ENCODE peak calls at places on chromosomes 3 and 15, in four cellular contexts. E is CD4-positive, alpha-beta memory T cell; W is brain microvascular endothelial cell; F is A549. Q is an unnamed sample.

GRCh38 chr15:82730022-82730530 is 20.4 kb upstream of the AP3B2 start:
- DNase-seq in E (no peak), W (no peak), F (no peak), Q (no peak)

GRCh38 chr3:21551019-21551418 is 200.0 kb downstream of the ZNF385D start:
- DNase-seq in E (no peak), W (no peak), F (no peak), Q (no peak)

GRCh38 chr3:129723558-129724324 is 117.3 kb upstream of the PLXND1 start:
- DNase-seq in E (no peak), W (peak), F (no peak), Q (no peak)

GRCh38 chr3:117629505-117629904 is 919.9 kb downstream of the TUSC7 start:
- DNase-seq in E (no peak), W (no peak), F (no peak), Q (no peak)

GRCh38 chr3:116815831-116816588 is 106.4 kb downstream of the TUSC7 start:
- DNase-seq in E (no peak), W (no peak), F (no peak), Q (no peak)

GRCh38 chr3:172328282-172328681 is 120.0 kb downstream of the GHSR start:
- DNase-seq in E (no peak), W (no peak), F (no peak), Q (no peak)

GRCh38 chr3:188037116-188037718 is 116.7 kb upstream of the LPP start:
- DNase-seq in E (no peak), W (no peak), F (no peak), Q (no peak)

GRCh38 chr3:44506556-44506955 is 29.1 kb upstream of the ZNF445 start:
- DNase-seq in E (no peak), W (no peak), F (no peak), Q (no peak)

GRCh38 chr15:65394936-65395335 is 17.1 kb upstream of the IGDCC3 start:
- DNase-seq in E (no peak), W (no peak), F (no peak), Q (no peak)

GRCh38 chr3:132432639-132433038 is 15.3 kb downstream of the DNAJC13 start:
- DNase-seq in E (peak), W (peak), F (peak), Q (peak)

GRCh38 chr15:38074029-38074428 is 139.6 kb downstream of the TMCO5A start:
- DNase-seq in E (no peak), W (no peak), F (no peak), Q (no peak)

GRCh38 chr15:30953731-30954378 is 37.6 kb downstream of the MTMR10 start:
- DNase-seq in E (no peak), W (peak), F (peak), Q (peak)

GRCh38 chr15:93378547-93378946 is 289.5 kb upstream of the RGMA start:
- DNase-seq in E (no peak), W (no peak), F (no peak), Q (no peak)

DNA sequence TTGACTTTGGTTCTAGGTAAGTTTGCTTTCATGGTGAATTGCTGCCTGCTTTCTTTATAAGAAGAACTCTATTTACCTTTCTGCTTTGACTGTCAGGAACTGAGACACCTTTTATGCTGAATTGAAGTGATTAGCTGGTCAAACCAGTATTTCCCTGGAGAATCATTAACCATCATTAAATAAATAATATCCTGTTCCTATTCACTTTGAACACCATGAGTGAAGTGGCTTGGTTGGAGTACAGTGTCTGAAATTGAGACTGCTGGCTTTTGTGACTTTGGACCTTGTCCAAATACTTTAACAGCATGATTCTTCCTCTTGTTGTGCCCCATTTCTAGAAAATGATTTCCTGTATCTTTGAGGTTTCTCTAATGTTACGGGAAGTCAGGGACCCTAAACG is 5.6 kb upstream of the TMEM62 start:
- DNase-seq in E (no peak), W (no peak), F (no peak), Q (no peak)
- H3K4me3 ChIP-seq in E (no peak), W (no peak), F (no peak), Q (no peak)

GRCh38 chr3:190125669-190126068 is 5.0 kb upstream of the P3H2 start:
- DNase-seq in E (no peak), W (no peak), F (no peak), Q (no peak)
- H3K4me3 ChIP-seq in E (no peak), W (no peak), F (no peak), Q (no peak)

GRCh38 chr3:185934726-185935464 is 2.9 kb downstream of the TRA2B start:
- DNase-seq in E (no peak), W (no peak), F (no peak), Q (no peak)
- H3K4me3 ChIP-seq in E (peak), W (peak), F (peak), Q (peak)

DNA sequence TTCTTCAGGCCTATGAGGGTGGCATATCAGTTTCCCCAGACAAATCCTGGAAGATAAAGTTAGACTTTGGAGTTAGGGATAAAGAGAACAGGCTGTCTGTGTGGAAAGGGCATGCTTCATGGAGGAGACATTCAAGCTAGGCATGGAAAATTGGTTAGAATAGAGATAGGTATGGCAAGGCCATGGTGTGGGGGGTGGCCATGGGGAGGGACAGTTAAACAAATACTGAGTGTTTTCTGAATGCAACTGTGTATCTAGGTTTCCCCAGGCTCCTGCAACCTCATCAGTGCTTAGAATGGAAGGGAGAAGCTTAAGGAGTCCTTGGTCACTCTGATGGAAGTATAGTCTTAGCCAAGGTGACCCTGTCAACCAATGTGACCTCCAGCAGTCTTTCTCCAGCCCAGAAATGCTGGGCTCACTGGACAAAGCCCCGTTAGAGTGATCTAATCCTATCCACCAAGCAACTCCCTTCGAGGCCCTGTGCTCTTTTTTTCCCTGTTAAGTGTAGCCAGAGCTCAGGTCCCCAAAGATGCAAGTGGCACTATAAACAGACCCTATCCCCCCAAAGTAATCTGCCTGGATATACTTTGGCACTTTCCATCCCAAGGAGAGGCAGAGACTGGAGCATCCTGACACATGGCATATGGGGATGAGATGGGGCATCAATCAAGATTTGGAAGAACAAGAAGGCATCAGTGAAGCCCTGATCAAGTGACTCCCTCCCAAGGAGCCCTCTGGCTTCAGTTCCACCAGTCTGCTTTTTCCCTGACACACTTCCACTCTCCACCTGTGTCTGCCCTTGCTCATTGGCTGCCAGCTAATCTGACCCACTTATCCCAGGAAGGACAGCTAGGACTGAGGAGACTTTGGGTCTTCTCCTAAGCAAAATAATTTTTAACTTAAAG is 5.6 kb upstream of the PKM start:
- DNase-seq in E (no peak), W (no peak), F (no peak), Q (no peak)
- H3K4me3 ChIP-seq in E (no peak), W (peak), F (peak), Q (peak)

DNA sequence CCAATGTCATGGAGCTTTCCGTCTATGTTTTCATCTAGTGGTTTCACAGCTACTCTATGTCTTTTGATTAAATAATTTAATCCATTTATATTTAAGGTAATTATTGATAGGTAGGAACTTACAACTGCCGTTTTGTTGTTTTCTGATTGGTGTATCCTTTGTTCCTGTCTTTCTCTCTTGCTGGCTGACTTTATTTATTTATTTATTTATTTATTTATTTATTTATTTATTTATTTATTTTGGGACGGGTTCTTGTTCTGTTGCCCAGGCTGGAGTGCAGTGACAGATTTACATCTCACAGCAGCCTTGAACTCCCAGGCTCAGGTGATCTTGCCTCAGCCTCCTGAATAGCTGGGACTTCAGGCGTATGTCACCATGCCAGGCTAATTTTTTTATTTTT is 299.2 kb upstream of the COL8A1 start:
- DNase-seq in E (no peak), W (no peak), F (no peak), Q (no peak)
- H3K4me3 ChIP-seq in E (no peak), W (no peak), F (no peak), Q (no peak)